ENCODE peak calls at places on chromosome 22, in eight cellular contexts. One of them, this sample, is unnamed.

GRCh38 chr22:23231471-23232093 is 51.3 kb downstream of the BCR start:
- DNase-seq in PC-3: no peak
- DNase-seq in progenitor cell of endocrine pancreas: no peak
- DNase-seq in mesothelial cell of epicardium: no peak
- DNase-seq in AG09309: no peak
- DNase-seq in astrocyte of the spinal cord: no peak
- DNase-seq in C1 segment of cervical spinal cord: no peak
- DNase-seq in stimulated activated CD4-positive, alpha-beta T cell treated with anti-CD3 and anti-CD28 coated beads, Interleukin-12 subunit alpha, Interleukin-12 subunit beta, amount 100 ng/mL, for 48 hours: no peak
- DNase-seq in this sample: no peak

GRCh38 chr22:41284465-41284864 is 1.5 kb downstream of the RANGAP1 start:
- DNase-seq in C1 segment of cervical spinal cord: no peak
- DNase-seq in progenitor cell of endocrine pancreas: no peak
- DNase-seq in mesothelial cell of epicardium: no peak
- DNase-seq in PC-3: no peak
- DNase-seq in AG09309: no peak
- DNase-seq in astrocyte of the spinal cord: no peak
- DNase-seq in stimulated activated CD4-positive, alpha-beta T cell treated with anti-CD3 and anti-CD28 coated beads, Interleukin-12 subunit alpha, Interleukin-12 subunit beta, amount 100 ng/mL, for 48 hours: no peak
- DNase-seq in this sample: no peak

GRCh38 chr22:26592368-26593015 is 2.6 kb upstream of the TPST2 start:
- DNase-seq in PC-3: no peak
- DNase-seq in AG09309: no peak
- DNase-seq in mesothelial cell of epicardium: no peak
- DNase-seq in progenitor cell of endocrine pancreas: no peak
- DNase-seq in stimulated activated CD4-positive, alpha-beta T cell treated with anti-CD3 and anti-CD28 coated beads, Interleukin-12 subunit alpha, Interleukin-12 subunit beta, amount 100 ng/mL, for 48 hours: peak
- DNase-seq in C1 segment of cervical spinal cord: no peak
- DNase-seq in astrocyte of the spinal cord: no peak
- DNase-seq in this sample: no peak

GRCh38 chr22:39179401-39179827 is 26.9 kb upstream of the CBX7 start:
- DNase-seq in stimulated activated CD4-positive, alpha-beta T cell treated with anti-CD3 and anti-CD28 coated beads, Interleukin-12 subunit alpha, Interleukin-12 subunit beta, amount 100 ng/mL, for 48 hours: no peak
- DNase-seq in progenitor cell of endocrine pancreas: no peak
- DNase-seq in C1 segment of cervical spinal cord: no peak
- DNase-seq in PC-3: no peak
- DNase-seq in astrocyte of the spinal cord: no peak
- DNase-seq in AG09309: no peak
- DNase-seq in mesothelial cell of epicardium: no peak
- DNase-seq in this sample: peak

GRCh38 chr22:29954203-29954855 is 71.4 kb downstream of the MTMR3 start:
- DNase-seq in PC-3: no peak
- DNase-seq in astrocyte of the spinal cord: no peak
- DNase-seq in progenitor cell of endocrine pancreas: no peak
- DNase-seq in stimulated activated CD4-positive, alpha-beta T cell treated with anti-CD3 and anti-CD28 coated beads, Interleukin-12 subunit alpha, Interleukin-12 subunit beta, amount 100 ng/mL, for 48 hours: no peak
- DNase-seq in mesothelial cell of epicardium: no peak
- DNase-seq in C1 segment of cervical spinal cord: no peak
- DNase-seq in AG09309: no peak
- DNase-seq in this sample: no peak

GRCh38 chr22:29751139-29751538 is 15.7 kb downstream of the ZMAT5 start:
- DNase-seq in AG09309: no peak
- DNase-seq in stimulated activated CD4-positive, alpha-beta T cell treated with anti-CD3 and anti-CD28 coated beads, Interleukin-12 subunit alpha, Interleukin-12 subunit beta, amount 100 ng/mL, for 48 hours: no peak
- DNase-seq in C1 segment of cervical spinal cord: no peak
- DNase-seq in PC-3: no peak
- DNase-seq in progenitor cell of endocrine pancreas: no peak
- DNase-seq in astrocyte of the spinal cord: no peak
- DNase-seq in mesothelial cell of epicardium: no peak
- DNase-seq in this sample: no peak

GRCh38 chr22:26550498-26551033 is 38.3 kb upstream of the TFIP11 start:
- DNase-seq in stimulated activated CD4-positive, alpha-beta T cell treated with anti-CD3 and anti-CD28 coated beads, Interleukin-12 subunit alpha, Interleukin-12 subunit beta, amount 100 ng/mL, for 48 hours: no peak
- DNase-seq in PC-3: peak
- DNase-seq in AG09309: peak
- DNase-seq in progenitor cell of endocrine pancreas: no peak
- DNase-seq in astrocyte of the spinal cord: peak
- DNase-seq in C1 segment of cervical spinal cord: no peak
- DNase-seq in mesothelial cell of epicardium: no peak
- DNase-seq in this sample: no peak

GRCh38 chr22:23820748-23821211 is 18.0 kb downstream of the DERL3 start:
- DNase-seq in astrocyte of the spinal cord: no peak
- DNase-seq in progenitor cell of endocrine pancreas: no peak
- DNase-seq in mesothelial cell of epicardium: no peak
- DNase-seq in C1 segment of cervical spinal cord: no peak
- DNase-seq in AG09309: no peak
- DNase-seq in stimulated activated CD4-positive, alpha-beta T cell treated with anti-CD3 and anti-CD28 coated beads, Interleukin-12 subunit alpha, Interleukin-12 subunit beta, amount 100 ng/mL, for 48 hours: no peak
- DNase-seq in PC-3: no peak
- DNase-seq in this sample: no peak

GRCh38 chr22:41557401-41558240 is 3.2 kb upstream of the CSDC2 start:
- DNase-seq in PC-3: no peak
- DNase-seq in stimulated activated CD4-positive, alpha-beta T cell treated with anti-CD3 and anti-CD28 coated beads, Interleukin-12 subunit alpha, Interleukin-12 subunit beta, amount 100 ng/mL, for 48 hours: peak
- DNase-seq in progenitor cell of endocrine pancreas: no peak
- DNase-seq in C1 segment of cervical spinal cord: no peak
- DNase-seq in astrocyte of the spinal cord: peak
- DNase-seq in mesothelial cell of epicardium: no peak
- DNase-seq in AG09309: peak
- DNase-seq in this sample: peak

GRCh38 chr22:41939981-41940852 is 6.7 kb downstream of the CENPM start:
- DNase-seq in mesothelial cell of epicardium: no peak
- DNase-seq in progenitor cell of endocrine pancreas: no peak
- DNase-seq in astrocyte of the spinal cord: no peak
- DNase-seq in stimulated activated CD4-positive, alpha-beta T cell treated with anti-CD3 and anti-CD28 coated beads, Interleukin-12 subunit alpha, Interleukin-12 subunit beta, amount 100 ng/mL, for 48 hours: peak
- DNase-seq in PC-3: no peak
- DNase-seq in AG09309: no peak
- DNase-seq in C1 segment of cervical spinal cord: no peak
- DNase-seq in this sample: no peak

GRCh38 chr22:50660306-50660705 is 12.3 kb upstream of the SHANK3 start:
- DNase-seq in stimulated activated CD4-positive, alpha-beta T cell treated with anti-CD3 and anti-CD28 coated beads, Interleukin-12 subunit alpha, Interleukin-12 subunit beta, amount 100 ng/mL, for 48 hours: no peak
- DNase-seq in astrocyte of the spinal cord: no peak
- DNase-seq in progenitor cell of endocrine pancreas: no peak
- DNase-seq in mesothelial cell of epicardium: no peak
- DNase-seq in C1 segment of cervical spinal cord: no peak
- DNase-seq in AG09309: no peak
- DNase-seq in PC-3: no peak
- DNase-seq in this sample: no peak

GRCh38 chr22:19466126-19466716 is 12.8 kb downstream of the UFD1 start:
- DNase-seq in astrocyte of the spinal cord: no peak
- DNase-seq in mesothelial cell of epicardium: no peak
- DNase-seq in stimulated activated CD4-positive, alpha-beta T cell treated with anti-CD3 and anti-CD28 coated beads, Interleukin-12 subunit alpha, Interleukin-12 subunit beta, amount 100 ng/mL, for 48 hours: no peak
- DNase-seq in progenitor cell of endocrine pancreas: no peak
- DNase-seq in AG09309: no peak
- DNase-seq in C1 segment of cervical spinal cord: no peak
- DNase-seq in PC-3: no peak
- DNase-seq in this sample: no peak

GRCh38 chr22:38751422-38752346 is 4.1 kb downstream of the SUN2 start:
- DNase-seq in progenitor cell of endocrine pancreas: no peak
- DNase-seq in stimulated activated CD4-positive, alpha-beta T cell treated with anti-CD3 and anti-CD28 coated beads, Interleukin-12 subunit alpha, Interleukin-12 subunit beta, amount 100 ng/mL, for 48 hours: peak
- DNase-seq in C1 segment of cervical spinal cord: no peak
- DNase-seq in PC-3: no peak
- DNase-seq in astrocyte of the spinal cord: peak
- DNase-seq in mesothelial cell of epicardium: no peak
- DNase-seq in AG09309: no peak
- DNase-seq in this sample: no peak

GRCh38 chr22:48950151-48950915 is 877.3 kb downstream of the BRD1 start:
- DNase-seq in stimulated activated CD4-positive, alpha-beta T cell treated with anti-CD3 and anti-CD28 coated beads, Interleukin-12 subunit alpha, Interleukin-12 subunit beta, amount 100 ng/mL, for 48 hours: no peak
- DNase-seq in progenitor cell of endocrine pancreas: no peak
- DNase-seq in astrocyte of the spinal cord: no peak
- DNase-seq in C1 segment of cervical spinal cord: no peak
- DNase-seq in mesothelial cell of epicardium: peak
- DNase-seq in PC-3: no peak
- DNase-seq in AG09309: no peak
- DNase-seq in this sample: no peak

GRCh38 chr22:29827091-29827490 is 11.0 kb downstream of the ASCC2 start:
- DNase-seq in C1 segment of cervical spinal cord: no peak
- DNase-seq in progenitor cell of endocrine pancreas: no peak
- DNase-seq in AG09309: no peak
- DNase-seq in stimulated activated CD4-positive, alpha-beta T cell treated with anti-CD3 and anti-CD28 coated beads, Interleukin-12 subunit alpha, Interleukin-12 subunit beta, amount 100 ng/mL, for 48 hours: no peak
- DNase-seq in PC-3: no peak
- DNase-seq in astrocyte of the spinal cord: no peak
- DNase-seq in mesothelial cell of epicardium: no peak
- DNase-seq in this sample: no peak

GRCh38 chr22:50529416-50530279 is at the start of gene TYMP:
- DNase-seq in C1 segment of cervical spinal cord: no peak
- DNase-seq in mesothelial cell of epicardium: no peak
- DNase-seq in stimulated activated CD4-positive, alpha-beta T cell treated with anti-CD3 and anti-CD28 coated beads, Interleukin-12 subunit alpha, Interleukin-12 subunit beta, amount 100 ng/mL, for 48 hours: peak
- DNase-seq in progenitor cell of endocrine pancreas: no peak
- DNase-seq in astrocyte of the spinal cord: no peak
- DNase-seq in AG09309: no peak
- DNase-seq in PC-3: peak
- DNase-seq in this sample: no peak

GRCh38 chr22:38416621-38417251 is 38.3 kb downstream of the KCNJ4 start:
- DNase-seq in progenitor cell of endocrine pancreas: no peak
- DNase-seq in astrocyte of the spinal cord: no peak
- DNase-seq in PC-3: no peak
- DNase-seq in C1 segment of cervical spinal cord: no peak
- DNase-seq in mesothelial cell of epicardium: no peak
- DNase-seq in stimulated activated CD4-positive, alpha-beta T cell treated with anti-CD3 and anti-CD28 coated beads, Interleukin-12 subunit alpha, Interleukin-12 subunit beta, amount 100 ng/mL, for 48 hours: no peak
- DNase-seq in AG09309: no peak
- DNase-seq in this sample: no peak

GRCh38 chr22:38873469-38874411 is 1.7 kb upstream of the CBX6 start:
- DNase-seq in mesothelial cell of epicardium: no peak
- DNase-seq in astrocyte of the spinal cord: no peak
- DNase-seq in AG09309: no peak
- DNase-seq in progenitor cell of endocrine pancreas: no peak
- DNase-seq in C1 segment of cervical spinal cord: no peak
- DNase-seq in stimulated activated CD4-positive, alpha-beta T cell treated with anti-CD3 and anti-CD28 coated beads, Interleukin-12 subunit alpha, Interleukin-12 subunit beta, amount 100 ng/mL, for 48 hours: peak
- DNase-seq in PC-3: peak
- DNase-seq in this sample: no peak

GRCh38 chr22:41998361-41999261 is at the start of gene WBP2NL:
- DNase-seq in C1 segment of cervical spinal cord: no peak
- DNase-seq in stimulated activated CD4-positive, alpha-beta T cell treated with anti-CD3 and anti-CD28 coated beads, Interleukin-12 subunit alpha, Interleukin-12 subunit beta, amount 100 ng/mL, for 48 hours: peak
- DNase-seq in PC-3: peak
- DNase-seq in progenitor cell of endocrine pancreas: no peak
- DNase-seq in astrocyte of the spinal cord: peak
- DNase-seq in mesothelial cell of epicardium: no peak
- DNase-seq in AG09309: peak
- DNase-seq in this sample: no peak

GRCh38 chr22:44091751-44092150 is 67.6 kb downstream of the PARVB start:
- DNase-seq in C1 segment of cervical spinal cord: no peak
- DNase-seq in PC-3: no peak
- DNase-seq in mesothelial cell of epicardium: no peak
- DNase-seq in progenitor cell of endocrine pancreas: no peak
- DNase-seq in AG09309: no peak
- DNase-seq in stimulated activated CD4-positive, alpha-beta T cell treated with anti-CD3 and anti-CD28 coated beads, Interleukin-12 subunit alpha, Interleukin-12 subunit beta, amount 100 ng/mL, for 48 hours: no peak
- DNase-seq in astrocyte of the spinal cord: no peak
- DNase-seq in this sample: no peak

GRCh38 chr22:31958625-31959239 is 14.4 kb downstream of the YWHAH start:
- DNase-seq in stimulated activated CD4-positive, alpha-beta T cell treated with anti-CD3 and anti-CD28 coated beads, Interleukin-12 subunit alpha, Interleukin-12 subunit beta, amount 100 ng/mL, for 48 hours: no peak
- DNase-seq in C1 segment of cervical spinal cord: no peak
- DNase-seq in AG09309: no peak
- DNase-seq in PC-3: no peak
- DNase-seq in astrocyte of the spinal cord: no peak
- DNase-seq in progenitor cell of endocrine pancreas: no peak
- DNase-seq in mesothelial cell of epicardium: no peak
- DNase-seq in this sample: no peak